ENCODE peak calls at places on chromosomes 12 and 14, in seven cellular contexts. One of them, this sample, is unnamed.

GRCh38 chr12:7145671-7146070 is 15.5 kb downstream of the CLSTN3 start:
- DNase-seq in A673: no peak
- DNase-seq in colonic mucosa: no peak
- DNase-seq in sigmoid colon: no peak
- DNase-seq in mammary epithelial cell: no peak
- DNase-seq in upper lobe of right lung: no peak
- DNase-seq in esophagus squamous epithelium: no peak
- DNase-seq in this sample: no peak

GRCh38 chr12:130672122-130672825 is 43.8 kb downstream of the RIMBP2 start:
- DNase-seq in A673: peak; percentile 8
- DNase-seq in colonic mucosa: no peak
- DNase-seq in sigmoid colon: no peak
- DNase-seq in mammary epithelial cell: no peak
- DNase-seq in upper lobe of right lung: no peak
- DNase-seq in esophagus squamous epithelium: no peak
- DNase-seq in this sample: no peak

GRCh38 chr12:116497051-116497529 is 62.1 kb upstream of the MAP1LC3B2 start:
- DNase-seq in A673: no peak
- DNase-seq in colonic mucosa: peak; percentile 22
- DNase-seq in sigmoid colon: no peak
- DNase-seq in mammary epithelial cell: peak; percentile 87
- DNase-seq in upper lobe of right lung: no peak
- DNase-seq in esophagus squamous epithelium: no peak
- DNase-seq in this sample: peak; percentile 75

GRCh38 chr14:105473033-105473676 is 1.5 kb upstream of the CRIP2 start:
- DNase-seq in A673: no peak
- DNase-seq in colonic mucosa: no peak
- DNase-seq in sigmoid colon: no peak
- DNase-seq in mammary epithelial cell: no peak
- DNase-seq in upper lobe of right lung: no peak
- DNase-seq in esophagus squamous epithelium: no peak
- DNase-seq in this sample: no peak

GRCh38 chr14:53547593-53547992 is 394.5 kb upstream of the DDHD1 start:
- DNase-seq in A673: no peak
- DNase-seq in colonic mucosa: no peak
- DNase-seq in sigmoid colon: no peak
- DNase-seq in mammary epithelial cell: no peak
- DNase-seq in upper lobe of right lung: no peak
- DNase-seq in esophagus squamous epithelium: no peak
- DNase-seq in this sample: no peak

GRCh38 chr12:56715798-56716197 is 9.3 kb downstream of the NACA start:
- DNase-seq in A673: no peak
- DNase-seq in colonic mucosa: no peak
- DNase-seq in sigmoid colon: no peak
- DNase-seq in mammary epithelial cell: no peak
- DNase-seq in upper lobe of right lung: peak; percentile 37
- DNase-seq in esophagus squamous epithelium: no peak
- DNase-seq in this sample: no peak

GRCh38 chr12:43749016-43749415 is 9.6 kb downstream of the PUS7L start:
- DNase-seq in A673: no peak
- DNase-seq in colonic mucosa: no peak
- DNase-seq in sigmoid colon: no peak
- DNase-seq in mammary epithelial cell: no peak
- DNase-seq in upper lobe of right lung: no peak
- DNase-seq in esophagus squamous epithelium: no peak
- DNase-seq in this sample: no peak

GRCh38 chr14:71665157-71665556 is 267.1 kb upstream of the RGS6 start:
- DNase-seq in A673: peak; percentile 88
- DNase-seq in colonic mucosa: no peak
- DNase-seq in sigmoid colon: no peak
- DNase-seq in mammary epithelial cell: peak; percentile 50
- DNase-seq in upper lobe of right lung: no peak
- DNase-seq in esophagus squamous epithelium: no peak
- DNase-seq in this sample: peak; percentile 58

GRCh38 chr14:21868442-21869046 is 194.9 kb upstream of the OR4E1 start:
- DNase-seq in A673: peak; percentile 76
- DNase-seq in colonic mucosa: peak; percentile 56
- DNase-seq in sigmoid colon: no peak
- DNase-seq in mammary epithelial cell: peak; percentile 73
- DNase-seq in upper lobe of right lung: no peak
- DNase-seq in esophagus squamous epithelium: no peak
- DNase-seq in this sample: peak; percentile 87

GRCh38 chr14:43480961-43481360 is 1026.1 kb downstream of the FSCB start:
- DNase-seq in A673: no peak
- DNase-seq in colonic mucosa: no peak
- DNase-seq in sigmoid colon: no peak
- DNase-seq in mammary epithelial cell: no peak
- DNase-seq in upper lobe of right lung: no peak
- DNase-seq in esophagus squamous epithelium: no peak
- DNase-seq in this sample: no peak

GRCh38 chr12:62631531-62632520 is 165.2 kb downstream of the MON2 start:
- DNase-seq in A673: peak; percentile 45
- DNase-seq in colonic mucosa: peak; percentile 69
- DNase-seq in sigmoid colon: peak; percentile 81
- DNase-seq in mammary epithelial cell: peak; percentile 44
- DNase-seq in upper lobe of right lung: peak; percentile 79
- DNase-seq in esophagus squamous epithelium: no peak
- DNase-seq in this sample: peak; percentile 49

GRCh38 chr12:11513288-11513687 is 117.9 kb upstream of the PRB2 start:
- DNase-seq in A673: no peak
- DNase-seq in colonic mucosa: no peak
- DNase-seq in sigmoid colon: no peak
- DNase-seq in mammary epithelial cell: no peak
- DNase-seq in upper lobe of right lung: no peak
- DNase-seq in esophagus squamous epithelium: no peak
- DNase-seq in this sample: no peak

GRCh38 chr14:103161054-103161397 is 37.8 kb downstream of the TNFAIP2 start:
- DNase-seq in A673: no peak
- DNase-seq in colonic mucosa: no peak
- DNase-seq in sigmoid colon: no peak
- DNase-seq in mammary epithelial cell: peak; percentile 52
- DNase-seq in upper lobe of right lung: no peak
- DNase-seq in esophagus squamous epithelium: no peak
- DNase-seq in this sample: no peak

GRCh38 chr14:77991128-77991772 is 178.9 kb upstream of the NRXN3 start:
- DNase-seq in A673: peak; percentile 32
- DNase-seq in colonic mucosa: no peak
- DNase-seq in sigmoid colon: no peak
- DNase-seq in mammary epithelial cell: no peak
- DNase-seq in upper lobe of right lung: no peak
- DNase-seq in esophagus squamous epithelium: no peak
- DNase-seq in this sample: no peak

GRCh38 chr12:68406134-68406576 is 74.0 kb upstream of the MDM1 start:
- DNase-seq in A673: peak; percentile 43
- DNase-seq in colonic mucosa: peak; percentile 95
- DNase-seq in sigmoid colon: peak; percentile 98
- DNase-seq in mammary epithelial cell: peak; percentile 50
- DNase-seq in upper lobe of right lung: peak; percentile 95
- DNase-seq in esophagus squamous epithelium: peak; percentile 26
- DNase-seq in this sample: peak; percentile 67

GRCh38 chr12:26369588-26369987 is 174.2 kb downstream of the SSPN start:
- DNase-seq in A673: peak; percentile 41
- DNase-seq in colonic mucosa: no peak
- DNase-seq in sigmoid colon: no peak
- DNase-seq in mammary epithelial cell: peak; percentile 99
- DNase-seq in upper lobe of right lung: no peak
- DNase-seq in esophagus squamous epithelium: no peak
- DNase-seq in this sample: peak; percentile 90

GRCh38 chr12:8837291-8837690 is 14.9 kb downstream of the A2ML1 start:
- DNase-seq in A673: no peak
- DNase-seq in colonic mucosa: no peak
- DNase-seq in sigmoid colon: no peak
- DNase-seq in mammary epithelial cell: no peak
- DNase-seq in upper lobe of right lung: no peak
- DNase-seq in esophagus squamous epithelium: no peak
- DNase-seq in this sample: no peak

GRCh38 chr14:51328089-51328941 is 88.3 kb downstream of the TMX1 start:
- DNase-seq in A673: no peak
- DNase-seq in colonic mucosa: no peak
- DNase-seq in sigmoid colon: no peak
- DNase-seq in mammary epithelial cell: peak; percentile 80
- DNase-seq in upper lobe of right lung: no peak
- DNase-seq in esophagus squamous epithelium: no peak
- DNase-seq in this sample: peak; percentile 73

GRCh38 chr14:102131741-102132140 is 8.0 kb upstream of the WDR20 start:
- DNase-seq in A673: no peak
- DNase-seq in colonic mucosa: no peak
- DNase-seq in sigmoid colon: no peak
- DNase-seq in mammary epithelial cell: no peak
- DNase-seq in upper lobe of right lung: no peak
- DNase-seq in esophagus squamous epithelium: no peak
- DNase-seq in this sample: peak; percentile 18

GRCh38 chr12:47808574-47809380 is 10.9 kb downstream of the HDAC7 start:
- DNase-seq in A673: no peak
- DNase-seq in colonic mucosa: no peak
- DNase-seq in sigmoid colon: no peak
- DNase-seq in mammary epithelial cell: peak; percentile 35
- DNase-seq in upper lobe of right lung: no peak
- DNase-seq in esophagus squamous epithelium: no peak
- DNase-seq in this sample: peak; percentile 71
- TF ChIP-seq CTCF in A673: no peak
- TF ChIP-seq CTCF in colonic mucosa: no peak
- TF ChIP-seq CTCF in sigmoid colon: no peak
- TF ChIP-seq CTCF in mammary epithelial cell: peak; percentile 37
- TF ChIP-seq CTCF in upper lobe of right lung: no peak
- TF ChIP-seq CTCF in esophagus squamous epithelium: no peak
- TF ChIP-seq CTCF in this sample: peak; percentile 10

GRCh38 chr12:52049286-52049685 is 2.0 kb upstream of the NR4A1 start:
- DNase-seq in A673: no peak
- DNase-seq in colonic mucosa: no peak
- DNase-seq in sigmoid colon: no peak
- DNase-seq in mammary epithelial cell: no peak
- DNase-seq in upper lobe of right lung: no peak
- DNase-seq in esophagus squamous epithelium: no peak
- DNase-seq in this sample: no peak

GRCh38 chr12:52050116-52050770 is 999 bp upstream of the NR4A1 start:
- DNase-seq in A673: no peak
- DNase-seq in colonic mucosa: peak; percentile 57
- DNase-seq in sigmoid colon: peak; percentile 79
- DNase-seq in mammary epithelial cell: peak; percentile 14
- DNase-seq in upper lobe of right lung: peak; percentile 67
- DNase-seq in esophagus squamous epithelium: no peak
- DNase-seq in this sample: no peak

GRCh38 chr12:52052471-52053186 is 1.4 kb downstream of the NR4A1 start:
- DNase-seq in A673: no peak
- DNase-seq in colonic mucosa: peak; percentile 88
- DNase-seq in sigmoid colon: peak; percentile 82
- DNase-seq in mammary epithelial cell: peak; percentile 40
- DNase-seq in upper lobe of right lung: no peak
- DNase-seq in esophagus squamous epithelium: no peak
- DNase-seq in this sample: peak; percentile 54

GRCh38 chr12:52049688-52050087 is 1.6 kb upstream of the NR4A1 start:
- DNase-seq in A673: no peak
- DNase-seq in colonic mucosa: peak; percentile 20
- DNase-seq in sigmoid colon: no peak
- DNase-seq in mammary epithelial cell: no peak
- DNase-seq in upper lobe of right lung: no peak
- DNase-seq in esophagus squamous epithelium: no peak
- DNase-seq in this sample: no peak

DNA sequence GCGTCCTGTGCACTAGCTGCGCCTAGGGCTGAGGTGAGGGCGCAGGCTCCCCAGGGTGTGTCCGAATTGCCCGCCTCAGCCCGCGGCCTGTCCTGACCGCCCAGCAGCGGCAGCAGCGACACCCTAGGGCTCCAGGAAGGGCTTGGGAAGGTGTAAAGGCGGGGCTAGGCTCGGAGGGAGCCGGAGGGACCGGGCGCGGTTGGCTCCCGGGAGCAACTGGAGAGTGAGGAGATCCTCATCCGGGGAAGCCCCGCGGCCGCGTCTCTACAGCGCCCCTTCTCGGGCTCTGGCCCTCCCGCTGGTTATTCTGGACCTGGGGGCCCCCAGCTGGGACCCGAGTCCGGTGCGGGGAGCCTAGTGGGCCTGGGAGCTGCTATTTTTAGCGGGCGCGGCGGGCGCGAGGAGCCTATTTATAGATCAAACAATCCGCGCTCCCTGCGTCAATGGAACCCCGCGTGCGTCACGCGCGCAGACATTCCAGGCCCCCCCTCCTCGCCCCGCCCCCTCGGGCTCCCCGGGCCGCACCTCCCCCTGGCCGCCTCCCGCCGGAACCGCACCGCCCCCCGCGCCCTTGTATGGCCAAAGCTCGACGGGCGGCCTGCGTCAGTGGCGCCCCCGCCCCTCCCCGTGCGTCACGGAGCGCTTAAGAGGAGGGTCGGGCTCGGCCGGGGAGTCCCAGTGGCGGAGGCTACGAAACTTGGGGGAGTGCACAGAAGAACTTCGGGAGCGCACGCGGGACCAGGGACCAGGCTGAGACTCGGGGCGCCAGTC is at the start of gene NR4A1:
- DNase-seq in A673: peak; percentile 95
- DNase-seq in colonic mucosa: peak; percentile 99
- DNase-seq in sigmoid colon: peak; percentile 100
- DNase-seq in mammary epithelial cell: peak; percentile 86
- DNase-seq in upper lobe of right lung: peak; percentile 98
- DNase-seq in esophagus squamous epithelium: peak; percentile 82
- DNase-seq in this sample: peak; percentile 89
- TF ChIP-seq CTCF in A673: no peak
- TF ChIP-seq CTCF in colonic mucosa: no peak
- TF ChIP-seq CTCF in sigmoid colon: no peak
- TF ChIP-seq CTCF in mammary epithelial cell: peak; percentile 1
- TF ChIP-seq CTCF in upper lobe of right lung: no peak
- TF ChIP-seq CTCF in esophagus squamous epithelium: no peak
- TF ChIP-seq CTCF in this sample: peak; percentile 1

DNA sequence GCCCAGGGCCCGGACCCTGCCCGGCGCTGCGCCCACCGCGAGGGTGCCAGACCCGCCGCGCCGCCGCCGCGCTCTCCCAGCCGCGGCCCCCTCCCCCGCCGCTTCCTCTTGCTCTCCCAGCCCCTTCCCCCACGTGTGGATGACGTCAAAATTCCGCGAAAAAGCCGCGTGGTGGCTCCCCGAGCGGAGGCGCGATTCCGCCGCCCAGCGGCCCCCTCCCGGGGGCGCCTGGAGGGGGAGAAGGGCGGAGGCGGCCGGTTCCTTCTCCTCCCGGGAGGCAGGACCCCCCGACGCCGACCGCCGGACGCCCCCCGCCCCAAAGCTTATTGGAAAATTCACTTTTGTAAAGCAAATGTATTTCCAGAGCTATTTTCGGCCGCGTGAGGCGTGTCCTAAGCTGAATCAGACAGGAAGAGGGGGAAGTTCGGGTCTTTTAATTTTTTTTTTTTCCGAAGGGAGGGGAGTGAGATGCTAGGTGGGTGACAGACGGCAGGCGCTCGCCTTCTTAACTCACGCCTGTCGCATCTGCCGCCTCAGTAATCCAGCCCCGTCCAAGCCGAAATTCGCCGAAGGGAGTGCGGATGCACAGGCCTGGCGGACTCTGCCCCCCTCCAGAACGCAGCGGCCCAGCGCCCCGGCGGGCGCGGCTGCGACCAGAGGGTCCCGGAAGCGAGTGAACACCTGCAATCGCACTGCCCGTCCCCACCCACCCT is 4.1 kb upstream of the CCND2 start:
- DNase-seq in A673: peak; percentile 63
- DNase-seq in colonic mucosa: peak; percentile 93
- DNase-seq in sigmoid colon: peak; percentile 95
- DNase-seq in mammary epithelial cell: peak; percentile 39
- DNase-seq in upper lobe of right lung: peak; percentile 89
- DNase-seq in esophagus squamous epithelium: no peak
- DNase-seq in this sample: peak; percentile 72
- TF ChIP-seq CTCF in A673: no peak
- TF ChIP-seq CTCF in colonic mucosa: no peak
- TF ChIP-seq CTCF in sigmoid colon: no peak
- TF ChIP-seq CTCF in mammary epithelial cell: no peak
- TF ChIP-seq CTCF in upper lobe of right lung: peak; percentile 15
- TF ChIP-seq CTCF in esophagus squamous epithelium: peak; percentile 23
- TF ChIP-seq CTCF in this sample: no peak

GRCh38 chr12:3964404-3964803 is 91.2 kb upstream of the PARP11 start:
- DNase-seq in A673: peak; percentile 2
- DNase-seq in colonic mucosa: no peak
- DNase-seq in sigmoid colon: no peak
- DNase-seq in mammary epithelial cell: no peak
- DNase-seq in upper lobe of right lung: no peak
- DNase-seq in esophagus squamous epithelium: no peak
- DNase-seq in this sample: no peak
- TF ChIP-seq CTCF in A673: peak; percentile 30
- TF ChIP-seq CTCF in colonic mucosa: no peak
- TF ChIP-seq CTCF in sigmoid colon: no peak
- TF ChIP-seq CTCF in mammary epithelial cell: peak; percentile 11
- TF ChIP-seq CTCF in upper lobe of right lung: peak; percentile 20
- TF ChIP-seq CTCF in esophagus squamous epithelium: no peak
- TF ChIP-seq CTCF in this sample: no peak

This sample was measured in epithelial cell of esophagus.